ENCODE peak calls at places on chromosomes 4 and X, in six cellular contexts. X is endothelial cell of umbilical vein, L is fibroblast of pulmonary artery, B is transverse colon, H is BE2C, D is cardiac fibroblast. T is an unnamed sample.

GRCh38 chr4:151537726-151538125 is 128.8 kb downstream of the FHIP1A start:
- DNase-seq in B (no peak), H (no peak), L (peak), D (peak), X (no peak), T (peak)

GRCh38 chrX:14351889-14352288 is 177.4 kb upstream of the GLRA2 start:
- DNase-seq in X (no peak), L (no peak), H (no peak), B (no peak), D (no peak), T (no peak)

GRCh38 chr4:122909683-122910082 is 12.7 kb downstream of the NUDT6 start:
- DNase-seq in D (no peak), B (no peak), X (no peak), H (no peak), L (no peak), T (no peak)

GRCh38 chrX:31715675-31716074 is 643.8 kb upstream of the FTHL17 start:
- DNase-seq in X (no peak), L (no peak), H (no peak), B (no peak), D (peak), T (no peak)

GRCh38 chr4:106671711-106672110 is 303.1 kb upstream of the GIMD1 start:
- DNase-seq in H (no peak), D (peak), B (no peak), L (no peak), X (no peak), T (no peak)

GRCh38 chr4:38430841-38431240 is 233.2 kb upstream of the KLF3 start:
- DNase-seq in D (no peak), B (no peak), H (no peak), L (no peak), X (no peak), T (no peak)

GRCh38 chr4:67052981-67053380 is 492.3 kb downstream of the CENPC start:
- DNase-seq in B (no peak), L (no peak), H (no peak), D (no peak), X (no peak), T (no peak)

GRCh38 chr4:109496875-109497274 is 63.2 kb upstream of the MCUB start:
- DNase-seq in X (no peak), H (no peak), D (no peak), L (peak), B (no peak), T (no peak)

GRCh38 chr4:179124957-179125356 is 1682.7 kb upstream of the AGA start:
- DNase-seq in X (no peak), B (no peak), H (no peak), L (no peak), D (no peak), T (no peak)

GRCh38 chr4:118972167-118972566 is 83.5 kb downstream of the SYNPO2 start:
- DNase-seq in B (no peak), L (no peak), D (no peak), X (no peak), H (no peak), T (peak)

GRCh38 chr4:116632269-116632668 is 453.1 kb downstream of the TRAM1L1 start:
- DNase-seq in X (peak), L (no peak), B (no peak), D (no peak), H (no peak), T (no peak)

GRCh38 chr4:37687175-37687525 is 974 bp upstream of the RELL1 start:
- DNase-seq in D (peak), B (no peak), H (no peak), L (no peak), X (no peak), T (no peak)

GRCh38 chr4:104589264-104589868 is 94.7 kb upstream of the CXXC4 start:
- DNase-seq in D (no peak), L (peak), X (no peak), B (no peak), H (no peak), T (no peak)

GRCh38 chrX:133670394-133670793 is 255.1 kb upstream of the GPC4 start:
- DNase-seq in H (no peak), L (peak), B (no peak), D (peak), X (peak), T (peak)

GRCh38 chrX:140389331-140389730 is 115.5 kb downstream of the SOX3 start:
- DNase-seq in X (no peak), L (no peak), D (no peak), H (no peak), B (peak), T (no peak)

DNA sequence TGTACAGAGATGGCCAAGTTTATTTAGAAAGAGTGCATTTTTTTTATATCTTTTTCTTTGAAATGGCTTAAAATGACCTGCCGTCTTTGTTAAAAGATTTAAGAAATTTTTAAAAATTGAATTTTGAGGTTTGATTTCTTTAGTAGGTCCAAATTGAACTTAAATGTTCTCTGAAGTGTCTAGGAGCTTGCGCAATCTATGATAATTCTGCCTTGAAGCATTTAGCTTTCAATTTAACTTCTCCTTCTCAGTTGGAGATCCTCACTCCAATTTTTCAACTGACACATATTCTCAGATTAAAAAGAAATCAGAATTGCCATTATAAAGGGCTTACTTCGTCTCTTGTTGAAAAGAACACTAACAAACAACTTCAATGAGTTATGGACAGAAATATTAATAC is 273.5 kb downstream of the TMA16 start:
- DNase-seq in X (no peak), B (no peak), L (no peak), H (no peak), D (no peak), T (no peak)
- H3K4me3 ChIP-seq in X (no peak), B (no peak), L (no peak), H (no peak), D (no peak), T (no peak)

DNA sequence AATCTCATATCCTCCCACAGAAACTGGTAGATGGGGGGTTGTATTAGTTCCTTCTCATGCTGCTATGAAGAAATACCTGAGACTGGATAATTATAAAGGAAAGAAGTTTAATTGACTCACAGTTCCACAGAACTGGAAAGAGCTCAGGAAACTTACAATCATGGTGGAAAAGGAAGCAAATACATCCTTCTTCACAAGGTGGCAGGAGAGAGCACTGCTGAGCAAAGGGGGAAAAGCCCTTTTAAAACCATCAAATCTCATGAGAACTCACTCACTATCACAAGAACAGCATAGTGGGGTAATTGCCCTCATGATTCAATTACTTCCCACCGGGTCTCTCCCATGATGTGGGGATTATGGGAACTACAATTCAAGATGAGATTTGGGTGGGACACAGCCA is 250.5 kb upstream of the GPRIN3 start:
- DNase-seq in H (no peak), L (no peak), D (peak), X (no peak), B (no peak), T (no peak)
- TF ChIP-seq CTCF in H (peak), L (peak), D (peak), X (peak), B (peak), T (peak)

DNA sequence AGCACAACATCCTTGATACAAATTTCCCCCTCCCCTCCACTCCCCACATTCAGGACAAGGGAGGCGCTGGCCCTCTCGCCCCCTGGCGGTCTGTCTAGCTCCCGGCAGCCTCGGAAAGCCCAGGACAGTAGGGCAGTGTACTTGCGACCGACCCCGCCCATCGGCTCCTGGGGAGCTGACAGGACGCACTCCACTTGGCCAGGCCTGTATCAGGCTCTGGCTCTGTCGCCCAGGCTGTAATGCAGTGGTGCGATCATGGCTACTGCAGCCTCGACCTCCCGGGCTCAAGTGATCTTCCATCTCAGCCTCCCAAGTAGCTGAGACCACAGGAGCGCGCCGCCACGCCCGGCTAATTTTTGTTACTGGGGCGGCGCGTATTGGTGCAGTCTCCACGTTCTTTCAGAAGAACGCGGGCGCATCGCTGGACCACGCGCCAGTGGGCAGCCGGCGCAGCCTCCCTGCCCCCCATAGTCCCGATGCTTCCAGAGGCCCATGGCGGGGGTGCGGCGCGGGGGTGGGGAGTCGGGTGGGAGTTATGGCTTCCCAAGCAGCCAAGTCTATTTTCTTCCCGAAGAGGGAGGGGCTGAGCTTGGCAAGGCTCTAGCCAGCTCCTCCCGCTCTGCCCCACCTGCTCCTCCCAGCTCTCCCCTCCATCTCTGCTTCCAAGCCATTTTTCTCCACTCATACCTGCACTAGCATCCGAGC is 7.8 kb upstream of the AKAP14 start:
- DNase-seq in X (peak), D (peak), H (peak), B (peak), L (peak), T (no peak)
- H3K4me3 ChIP-seq in X (peak), D (peak), H (peak), B (peak), L (peak), T (peak)

DNA sequence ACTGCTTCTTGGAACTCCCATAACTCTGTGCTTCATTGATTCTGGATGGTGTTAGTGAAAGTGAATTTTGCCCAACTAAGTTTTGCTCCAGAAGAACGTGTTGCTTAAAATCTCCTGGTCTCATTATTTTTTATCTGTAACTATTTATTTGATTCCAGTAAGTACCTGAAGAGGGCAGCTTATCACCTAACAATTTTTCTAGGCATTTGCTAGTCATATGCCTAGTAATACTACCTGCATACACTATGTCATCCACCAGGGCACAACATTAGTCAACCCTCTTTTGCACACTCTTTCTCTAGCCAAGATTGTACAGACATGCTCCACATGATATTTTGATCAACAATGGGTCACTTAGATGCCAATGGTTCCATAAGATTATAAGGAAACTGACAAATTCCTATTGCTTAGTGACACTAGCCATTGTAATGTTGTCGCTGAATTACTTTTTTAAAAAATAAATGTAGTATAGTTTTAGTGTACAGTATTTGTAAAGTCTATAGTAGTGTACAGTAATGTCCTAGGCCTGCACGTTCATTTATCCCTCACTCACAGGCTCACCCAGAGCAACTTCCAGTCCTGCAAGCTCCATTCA is 499.9 kb upstream of the AADAT start:
- DNase-seq in D (peak), B (no peak), H (no peak), X (no peak), L (peak), T (no peak)
- TF ChIP-seq CTCF in D (peak), B (peak), H (peak), X (no peak), L (no peak), T (peak)

DNA sequence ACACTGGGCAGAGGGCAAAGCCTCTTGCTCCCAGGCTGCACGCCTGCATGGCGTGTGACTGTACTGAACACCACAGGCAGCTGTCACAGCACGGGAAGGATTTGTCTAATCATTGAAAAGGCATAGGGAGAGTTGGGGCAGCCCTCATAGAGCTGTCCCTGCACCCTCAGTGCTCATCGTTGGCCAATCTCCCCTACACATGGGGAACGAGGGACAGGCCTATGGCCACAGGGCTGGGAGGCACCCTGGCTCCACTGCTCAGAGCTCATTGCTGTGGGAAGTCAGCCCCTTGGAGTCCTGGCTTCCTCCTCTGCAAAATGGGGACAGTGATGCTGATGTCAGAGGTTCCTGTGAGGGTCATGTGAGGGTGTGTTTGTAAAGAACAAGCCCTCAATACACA is 19.4 kb upstream of the HTRA3 start:
- DNase-seq in D (no peak), X (no peak), L (no peak), H (no peak), B (no peak), T (no peak)
- H3K4me3 ChIP-seq in D (no peak), X (no peak), L (no peak), H (no peak), B (no peak), T (no peak)

DNA sequence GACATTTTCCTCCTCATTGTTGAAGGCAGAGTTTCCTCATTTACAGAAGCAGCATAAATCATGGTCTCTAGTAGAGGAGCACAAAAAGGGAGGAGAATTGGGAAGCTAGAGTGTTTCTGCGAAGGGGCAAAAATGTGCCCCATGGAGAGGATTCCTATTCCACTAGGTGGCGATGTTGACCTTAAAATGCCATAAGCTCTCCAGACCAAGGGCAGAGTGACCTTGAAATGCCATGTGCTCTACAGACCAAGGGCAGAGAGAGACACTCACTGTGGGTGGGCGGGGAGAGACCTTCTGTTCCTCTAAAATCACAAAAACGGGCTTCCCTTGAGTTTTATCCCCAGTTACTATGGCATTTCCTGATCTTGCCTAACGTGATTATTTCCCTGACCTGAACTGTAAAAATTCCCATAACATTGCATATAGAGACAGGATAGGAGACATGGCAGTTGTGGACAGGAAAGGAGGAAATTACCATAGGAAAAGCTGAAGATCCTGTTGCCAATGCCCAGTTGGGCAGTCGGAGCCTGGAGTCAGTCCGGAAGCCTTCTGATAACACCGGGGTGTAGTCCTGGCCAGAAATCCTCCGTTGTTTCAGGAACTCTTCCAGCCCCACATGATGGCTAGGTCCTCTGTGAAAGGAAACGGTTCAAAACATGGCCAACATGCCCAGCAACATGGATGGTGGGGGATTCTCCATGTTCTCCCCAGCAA is 567.7 kb downstream of the MAGEB5 start:
- DNase-seq in H (peak), L (peak), X (peak), B (no peak), D (peak), T (peak)
- TF ChIP-seq CTCF in H (peak), L (peak), X (peak), B (no peak), D (peak), T (peak)

GRCh38 chrX:19670321-19670750 is 155.0 kb upstream of the MAP3K15 start:
- DNase-seq in L (peak), D (peak), X (no peak), B (no peak), H (no peak), T (no peak)
- H3K4me3 ChIP-seq in L (peak), D (peak), X (peak), B (peak), H (no peak), T (peak)

DNA sequence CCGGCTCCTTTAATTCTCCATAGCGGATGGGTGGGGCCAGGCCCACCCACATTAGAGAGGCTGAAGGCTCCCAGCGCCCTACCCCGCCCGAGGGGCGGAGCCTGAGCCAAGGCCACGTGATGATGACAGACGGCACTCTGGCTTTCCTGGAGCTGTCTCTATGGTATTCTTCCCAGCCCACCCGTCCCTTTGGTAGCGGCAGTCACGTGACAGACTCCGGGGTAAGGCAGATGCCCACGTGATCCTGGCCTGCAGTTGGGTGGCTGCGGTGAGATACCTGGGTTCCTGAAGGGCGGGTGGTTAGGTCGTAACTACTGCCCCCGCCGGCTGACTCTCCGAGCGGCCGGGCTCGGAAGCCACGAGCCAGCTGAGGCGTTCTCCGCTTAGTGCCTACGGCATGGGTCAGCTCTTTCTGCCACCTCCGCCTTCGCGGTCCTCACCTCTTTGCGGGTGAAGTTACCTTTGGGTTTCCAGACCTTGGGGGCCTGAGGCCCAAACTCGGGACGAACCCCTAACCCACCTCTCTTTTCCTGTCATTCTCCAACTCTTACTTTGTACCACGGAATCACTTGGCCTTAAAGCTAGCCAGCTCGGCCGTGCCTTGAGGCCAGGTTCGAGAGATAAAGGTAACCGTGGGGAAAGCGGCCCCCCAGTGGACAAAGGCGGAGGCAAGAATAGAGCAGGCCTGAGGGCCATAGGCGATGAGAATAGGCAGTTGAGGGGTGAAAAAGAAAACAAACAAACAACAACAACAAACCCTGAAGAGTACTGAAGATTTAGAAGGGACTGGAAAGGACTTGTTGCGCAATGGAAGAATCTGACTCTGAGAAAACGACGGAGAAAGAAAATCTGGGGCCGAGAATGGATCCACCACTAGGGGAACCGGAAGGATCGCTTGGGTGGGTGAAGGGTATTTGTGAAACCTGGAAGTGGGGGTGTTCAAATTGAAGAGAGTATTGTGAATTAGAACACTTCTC is at the start of gene RRAGB:
- DNase-seq in H (peak), D (peak), L (peak), X (peak), B (peak), T (peak)
- TF ChIP-seq CTCF in H (peak), D (peak), L (peak), X (peak), B (peak), T (peak)

T was measured in astrocyte of the cerebellum.